ENCODE peak calls at places on chromosomes 1 and 21, in nine cellular contexts. One of them, this sample, is unnamed.

GRCh38 chr1:64147759-64148158 is 55.7 kb upstream of the UBE2U start:
- DNase-seq in CD8-positive, alpha-beta T cell: no peak
- DNase-seq in activated CD4-positive, alpha-beta T cell treated with anti-CD3 and anti-CD28 coated beads for 48 hours: no peak
- DNase-seq in brain microvascular endothelial cell: no peak
- DNase-seq in Caki2: no peak
- DNase-seq in NCI-H1105 treated with DMSO at 0.1 percent for 48 hours: no peak
- DNase-seq in progenitor cell of endocrine pancreas: no peak
- DNase-seq in lower lobe of right lung: no peak
- DNase-seq in Calu3: no peak
- DNase-seq in this sample: no peak

GRCh38 chr1:37265156-37265555 is 209.2 kb upstream of the ZC3H12A start:
- DNase-seq in CD8-positive, alpha-beta T cell: no peak
- DNase-seq in activated CD4-positive, alpha-beta T cell treated with anti-CD3 and anti-CD28 coated beads for 48 hours: no peak
- DNase-seq in brain microvascular endothelial cell: no peak
- DNase-seq in Caki2: no peak
- DNase-seq in NCI-H1105 treated with DMSO at 0.1 percent for 48 hours: no peak
- DNase-seq in progenitor cell of endocrine pancreas: no peak
- DNase-seq in lower lobe of right lung: no peak
- DNase-seq in Calu3: no peak
- DNase-seq in this sample: no peak

GRCh38 chr1:76998582-76999189 is 131.4 kb downstream of the ST6GALNAC5 start:
- DNase-seq in CD8-positive, alpha-beta T cell: no peak
- DNase-seq in activated CD4-positive, alpha-beta T cell treated with anti-CD3 and anti-CD28 coated beads for 48 hours: no peak
- DNase-seq in brain microvascular endothelial cell: peak; percentile 26
- DNase-seq in Caki2: peak; percentile 2
- DNase-seq in NCI-H1105 treated with DMSO at 0.1 percent for 48 hours: no peak
- DNase-seq in progenitor cell of endocrine pancreas: no peak
- DNase-seq in lower lobe of right lung: no peak
- DNase-seq in Calu3: no peak
- DNase-seq in this sample: no peak

GRCh38 chr1:22780696-22781095 is 70.1 kb downstream of the EPHB2 start:
- DNase-seq in CD8-positive, alpha-beta T cell: no peak
- DNase-seq in activated CD4-positive, alpha-beta T cell treated with anti-CD3 and anti-CD28 coated beads for 48 hours: peak; percentile 20
- DNase-seq in brain microvascular endothelial cell: no peak
- DNase-seq in Caki2: peak; percentile 61
- DNase-seq in NCI-H1105 treated with DMSO at 0.1 percent for 48 hours: no peak
- DNase-seq in progenitor cell of endocrine pancreas: no peak
- DNase-seq in lower lobe of right lung: no peak
- DNase-seq in Calu3: peak; percentile 28
- DNase-seq in this sample: no peak

GRCh38 chr1:246622035-246622652 is 55.9 kb downstream of the CNST start:
- DNase-seq in CD8-positive, alpha-beta T cell: no peak
- DNase-seq in activated CD4-positive, alpha-beta T cell treated with anti-CD3 and anti-CD28 coated beads for 48 hours: no peak
- DNase-seq in brain microvascular endothelial cell: no peak
- DNase-seq in Caki2: no peak
- DNase-seq in NCI-H1105 treated with DMSO at 0.1 percent for 48 hours: no peak
- DNase-seq in progenitor cell of endocrine pancreas: no peak
- DNase-seq in lower lobe of right lung: no peak
- DNase-seq in Calu3: no peak
- DNase-seq in this sample: no peak

GRCh38 chr1:171344473-171344820 is 30.5 kb downstream of the FMO4 start:
- DNase-seq in CD8-positive, alpha-beta T cell: no peak
- DNase-seq in activated CD4-positive, alpha-beta T cell treated with anti-CD3 and anti-CD28 coated beads for 48 hours: no peak
- DNase-seq in brain microvascular endothelial cell: no peak
- DNase-seq in Caki2: no peak
- DNase-seq in NCI-H1105 treated with DMSO at 0.1 percent for 48 hours: peak; percentile 38
- DNase-seq in progenitor cell of endocrine pancreas: no peak
- DNase-seq in lower lobe of right lung: no peak
- DNase-seq in Calu3: no peak
- DNase-seq in this sample: no peak

GRCh38 chr21:41755934-41756773 is 10.7 kb downstream of the RIPK4 start:
- DNase-seq in CD8-positive, alpha-beta T cell: no peak
- DNase-seq in activated CD4-positive, alpha-beta T cell treated with anti-CD3 and anti-CD28 coated beads for 48 hours: no peak
- DNase-seq in brain microvascular endothelial cell: no peak
- DNase-seq in Caki2: no peak
- DNase-seq in NCI-H1105 treated with DMSO at 0.1 percent for 48 hours: no peak
- DNase-seq in progenitor cell of endocrine pancreas: no peak
- DNase-seq in lower lobe of right lung: no peak
- DNase-seq in Calu3: no peak
- DNase-seq in this sample: no peak

GRCh38 chr1:179548666-179549367 is 26.9 kb downstream of the NPHS2 start:
- DNase-seq in CD8-positive, alpha-beta T cell: no peak
- DNase-seq in activated CD4-positive, alpha-beta T cell treated with anti-CD3 and anti-CD28 coated beads for 48 hours: no peak
- DNase-seq in brain microvascular endothelial cell: no peak
- DNase-seq in Caki2: no peak
- DNase-seq in NCI-H1105 treated with DMSO at 0.1 percent for 48 hours: no peak
- DNase-seq in progenitor cell of endocrine pancreas: no peak
- DNase-seq in lower lobe of right lung: no peak
- DNase-seq in Calu3: no peak
- DNase-seq in this sample: no peak

GRCh38 chr1:35120458-35121133 is 41.4 kb downstream of the ZMYM1 start:
- DNase-seq in CD8-positive, alpha-beta T cell: no peak
- DNase-seq in activated CD4-positive, alpha-beta T cell treated with anti-CD3 and anti-CD28 coated beads for 48 hours: peak; percentile 8
- DNase-seq in brain microvascular endothelial cell: no peak
- DNase-seq in Caki2: no peak
- DNase-seq in NCI-H1105 treated with DMSO at 0.1 percent for 48 hours: no peak
- DNase-seq in progenitor cell of endocrine pancreas: no peak
- DNase-seq in lower lobe of right lung: no peak
- DNase-seq in Calu3: no peak
- DNase-seq in this sample: no peak

GRCh38 chr1:175129997-175130648 is 62.5 kb downstream of the KIAA0040 start:
- DNase-seq in CD8-positive, alpha-beta T cell: no peak
- DNase-seq in activated CD4-positive, alpha-beta T cell treated with anti-CD3 and anti-CD28 coated beads for 48 hours: no peak
- DNase-seq in brain microvascular endothelial cell: peak; percentile 26
- DNase-seq in Caki2: no peak
- DNase-seq in NCI-H1105 treated with DMSO at 0.1 percent for 48 hours: no peak
- DNase-seq in progenitor cell of endocrine pancreas: no peak
- DNase-seq in lower lobe of right lung: no peak
- DNase-seq in Calu3: no peak
- DNase-seq in this sample: no peak

GRCh38 chr1:2986549-2987305 is 34.5 kb upstream of the ACTRT2 start:
- DNase-seq in CD8-positive, alpha-beta T cell: no peak
- DNase-seq in activated CD4-positive, alpha-beta T cell treated with anti-CD3 and anti-CD28 coated beads for 48 hours: no peak
- DNase-seq in brain microvascular endothelial cell: no peak
- DNase-seq in Caki2: no peak
- DNase-seq in NCI-H1105 treated with DMSO at 0.1 percent for 48 hours: no peak
- DNase-seq in progenitor cell of endocrine pancreas: no peak
- DNase-seq in lower lobe of right lung: no peak
- DNase-seq in Calu3: no peak
- DNase-seq in this sample: no peak

GRCh38 chr1:163897401-163898169 is 575.8 kb downstream of the NUF2 start:
- DNase-seq in CD8-positive, alpha-beta T cell: no peak
- DNase-seq in activated CD4-positive, alpha-beta T cell treated with anti-CD3 and anti-CD28 coated beads for 48 hours: no peak
- DNase-seq in brain microvascular endothelial cell: no peak
- DNase-seq in Caki2: no peak
- DNase-seq in NCI-H1105 treated with DMSO at 0.1 percent for 48 hours: no peak
- DNase-seq in progenitor cell of endocrine pancreas: no peak
- DNase-seq in lower lobe of right lung: no peak
- DNase-seq in Calu3: no peak
- DNase-seq in this sample: no peak

GRCh38 chr21:34988625-34989024 is 60.5 kb downstream of the RUNX1 start:
- DNase-seq in CD8-positive, alpha-beta T cell: no peak
- DNase-seq in activated CD4-positive, alpha-beta T cell treated with anti-CD3 and anti-CD28 coated beads for 48 hours: no peak
- DNase-seq in brain microvascular endothelial cell: no peak
- DNase-seq in Caki2: no peak
- DNase-seq in NCI-H1105 treated with DMSO at 0.1 percent for 48 hours: no peak
- DNase-seq in progenitor cell of endocrine pancreas: no peak
- DNase-seq in lower lobe of right lung: no peak
- DNase-seq in Calu3: no peak
- DNase-seq in this sample: no peak

GRCh38 chr1:161089251-161089924 is at the start of gene NECTIN4:
- DNase-seq in CD8-positive, alpha-beta T cell: no peak
- DNase-seq in activated CD4-positive, alpha-beta T cell treated with anti-CD3 and anti-CD28 coated beads for 48 hours: no peak
- DNase-seq in brain microvascular endothelial cell: no peak
- DNase-seq in Caki2: no peak
- DNase-seq in NCI-H1105 treated with DMSO at 0.1 percent for 48 hours: no peak
- DNase-seq in progenitor cell of endocrine pancreas: no peak
- DNase-seq in lower lobe of right lung: peak; percentile 79
- DNase-seq in Calu3: peak; percentile 88
- DNase-seq in this sample: no peak